ENCODE peak calls at places on chromosomes 3 and 15, in nine cellular contexts. One of them, this sample, is unnamed.

GRCh38 chr3:45182915-45183881 is 37.0 kb upstream of the CDCP1 start:
- DNase-seq in aorta: no peak
- DNase-seq in stimulated activated CD8-positive, alpha-beta memory T cell treated with anti-CD3 and anti-CD28 coated beads, Interleukin-7, amount 100 ng/mL, for 24 hours: no peak
- DNase-seq in right atrium auricular region: no peak
- DNase-seq in globus pallidus: no peak
- DNase-seq in AML-193: no peak
- DNase-seq in Daoy: peak; percentile 70
- DNase-seq in stimulated activated CD4-positive, alpha-beta T cell treated with anti-CD3 and anti-CD28 coated beads, Interleukin-1b, Interleukin-23, amount 100 ng/mL, for 4 hours: no peak
- DNase-seq in NCI-H1092: no peak
- DNase-seq in this sample: no peak

GRCh38 chr3:154334973-154335420 is 10.7 kb upstream of the DHX36 start:
- DNase-seq in aorta: no peak
- DNase-seq in stimulated activated CD8-positive, alpha-beta memory T cell treated with anti-CD3 and anti-CD28 coated beads, Interleukin-7, amount 100 ng/mL, for 24 hours: no peak
- DNase-seq in right atrium auricular region: no peak
- DNase-seq in globus pallidus: peak; percentile 17
- DNase-seq in AML-193: peak; percentile 66
- DNase-seq in Daoy: peak; percentile 13
- DNase-seq in stimulated activated CD4-positive, alpha-beta T cell treated with anti-CD3 and anti-CD28 coated beads, Interleukin-1b, Interleukin-23, amount 100 ng/mL, for 4 hours: no peak
- DNase-seq in NCI-H1092: no peak
- DNase-seq in this sample: peak; percentile 3

GRCh38 chr3:112101946-112102345 is 15.8 kb downstream of the C3orf52 start:
- DNase-seq in aorta: no peak
- DNase-seq in stimulated activated CD8-positive, alpha-beta memory T cell treated with anti-CD3 and anti-CD28 coated beads, Interleukin-7, amount 100 ng/mL, for 24 hours: no peak
- DNase-seq in right atrium auricular region: no peak
- DNase-seq in globus pallidus: no peak
- DNase-seq in AML-193: no peak
- DNase-seq in Daoy: peak; percentile 95
- DNase-seq in stimulated activated CD4-positive, alpha-beta T cell treated with anti-CD3 and anti-CD28 coated beads, Interleukin-1b, Interleukin-23, amount 100 ng/mL, for 4 hours: no peak
- DNase-seq in NCI-H1092: no peak
- DNase-seq in this sample: no peak

GRCh38 chr3:141525813-141526212 is 39.0 kb downstream of the RASA2 start:
- DNase-seq in aorta: no peak
- DNase-seq in stimulated activated CD8-positive, alpha-beta memory T cell treated with anti-CD3 and anti-CD28 coated beads, Interleukin-7, amount 100 ng/mL, for 24 hours: no peak
- DNase-seq in right atrium auricular region: no peak
- DNase-seq in globus pallidus: no peak
- DNase-seq in AML-193: no peak
- DNase-seq in Daoy: no peak
- DNase-seq in stimulated activated CD4-positive, alpha-beta T cell treated with anti-CD3 and anti-CD28 coated beads, Interleukin-1b, Interleukin-23, amount 100 ng/mL, for 4 hours: no peak
- DNase-seq in NCI-H1092: no peak
- DNase-seq in this sample: no peak

GRCh38 chr3:52730681-52731080 is 24.8 kb downstream of the SPCS1 start:
- DNase-seq in aorta: no peak
- DNase-seq in stimulated activated CD8-positive, alpha-beta memory T cell treated with anti-CD3 and anti-CD28 coated beads, Interleukin-7, amount 100 ng/mL, for 24 hours: no peak
- DNase-seq in right atrium auricular region: no peak
- DNase-seq in globus pallidus: no peak
- DNase-seq in AML-193: no peak
- DNase-seq in Daoy: no peak
- DNase-seq in stimulated activated CD4-positive, alpha-beta T cell treated with anti-CD3 and anti-CD28 coated beads, Interleukin-1b, Interleukin-23, amount 100 ng/mL, for 4 hours: no peak
- DNase-seq in NCI-H1092: no peak
- DNase-seq in this sample: no peak

GRCh38 chr15:60674704-60675405 is 195.9 kb upstream of the ICE2 start:
- DNase-seq in aorta: no peak
- DNase-seq in stimulated activated CD8-positive, alpha-beta memory T cell treated with anti-CD3 and anti-CD28 coated beads, Interleukin-7, amount 100 ng/mL, for 24 hours: no peak
- DNase-seq in right atrium auricular region: no peak
- DNase-seq in globus pallidus: no peak
- DNase-seq in AML-193: no peak
- DNase-seq in Daoy: no peak
- DNase-seq in stimulated activated CD4-positive, alpha-beta T cell treated with anti-CD3 and anti-CD28 coated beads, Interleukin-1b, Interleukin-23, amount 100 ng/mL, for 4 hours: no peak
- DNase-seq in NCI-H1092: no peak
- DNase-seq in this sample: no peak

GRCh38 chr3:66297260-66297863 is 76.6 kb downstream of the SLC25A26 start:
- DNase-seq in aorta: no peak
- DNase-seq in stimulated activated CD8-positive, alpha-beta memory T cell treated with anti-CD3 and anti-CD28 coated beads, Interleukin-7, amount 100 ng/mL, for 24 hours: no peak
- DNase-seq in right atrium auricular region: no peak
- DNase-seq in globus pallidus: no peak
- DNase-seq in AML-193: no peak
- DNase-seq in Daoy: no peak
- DNase-seq in stimulated activated CD4-positive, alpha-beta T cell treated with anti-CD3 and anti-CD28 coated beads, Interleukin-1b, Interleukin-23, amount 100 ng/mL, for 4 hours: no peak
- DNase-seq in NCI-H1092: no peak
- DNase-seq in this sample: no peak

GRCh38 chr3:171155122-171155700 is 128.7 kb upstream of the SLC2A2 start:
- DNase-seq in aorta: no peak
- DNase-seq in stimulated activated CD8-positive, alpha-beta memory T cell treated with anti-CD3 and anti-CD28 coated beads, Interleukin-7, amount 100 ng/mL, for 24 hours: no peak
- DNase-seq in right atrium auricular region: no peak
- DNase-seq in globus pallidus: peak; percentile 21
- DNase-seq in AML-193: no peak
- DNase-seq in Daoy: no peak
- DNase-seq in stimulated activated CD4-positive, alpha-beta T cell treated with anti-CD3 and anti-CD28 coated beads, Interleukin-1b, Interleukin-23, amount 100 ng/mL, for 4 hours: no peak
- DNase-seq in NCI-H1092: no peak
- DNase-seq in this sample: no peak

GRCh38 chr3:169458323-169458722 is 205.2 kb downstream of the MECOM start:
- DNase-seq in aorta: no peak
- DNase-seq in stimulated activated CD8-positive, alpha-beta memory T cell treated with anti-CD3 and anti-CD28 coated beads, Interleukin-7, amount 100 ng/mL, for 24 hours: no peak
- DNase-seq in right atrium auricular region: peak; percentile 77
- DNase-seq in globus pallidus: no peak
- DNase-seq in AML-193: no peak
- DNase-seq in Daoy: no peak
- DNase-seq in stimulated activated CD4-positive, alpha-beta T cell treated with anti-CD3 and anti-CD28 coated beads, Interleukin-1b, Interleukin-23, amount 100 ng/mL, for 4 hours: no peak
- DNase-seq in NCI-H1092: no peak
- DNase-seq in this sample: no peak

GRCh38 chr3:111252795-111253194 is 181.2 kb downstream of the NECTIN3 start:
- DNase-seq in aorta: no peak
- DNase-seq in stimulated activated CD8-positive, alpha-beta memory T cell treated with anti-CD3 and anti-CD28 coated beads, Interleukin-7, amount 100 ng/mL, for 24 hours: no peak
- DNase-seq in right atrium auricular region: no peak
- DNase-seq in globus pallidus: peak; percentile 60
- DNase-seq in AML-193: no peak
- DNase-seq in Daoy: peak; percentile 15
- DNase-seq in stimulated activated CD4-positive, alpha-beta T cell treated with anti-CD3 and anti-CD28 coated beads, Interleukin-1b, Interleukin-23, amount 100 ng/mL, for 4 hours: no peak
- DNase-seq in NCI-H1092: no peak
- DNase-seq in this sample: no peak

GRCh38 chr15:63323798-63324651 is 46.6 kb downstream of the APH1B start:
- DNase-seq in aorta: no peak
- DNase-seq in stimulated activated CD8-positive, alpha-beta memory T cell treated with anti-CD3 and anti-CD28 coated beads, Interleukin-7, amount 100 ng/mL, for 24 hours: no peak
- DNase-seq in right atrium auricular region: no peak
- DNase-seq in globus pallidus: peak; percentile 24
- DNase-seq in AML-193: no peak
- DNase-seq in Daoy: no peak
- DNase-seq in stimulated activated CD4-positive, alpha-beta T cell treated with anti-CD3 and anti-CD28 coated beads, Interleukin-1b, Interleukin-23, amount 100 ng/mL, for 4 hours: no peak
- DNase-seq in NCI-H1092: no peak
- DNase-seq in this sample: no peak

GRCh38 chr3:11494131-11494916 is 149.4 kb downstream of the VGLL4 start:
- DNase-seq in aorta: no peak
- DNase-seq in stimulated activated CD8-positive, alpha-beta memory T cell treated with anti-CD3 and anti-CD28 coated beads, Interleukin-7, amount 100 ng/mL, for 24 hours: no peak
- DNase-seq in right atrium auricular region: no peak
- DNase-seq in globus pallidus: no peak
- DNase-seq in AML-193: no peak
- DNase-seq in Daoy: no peak
- DNase-seq in stimulated activated CD4-positive, alpha-beta T cell treated with anti-CD3 and anti-CD28 coated beads, Interleukin-1b, Interleukin-23, amount 100 ng/mL, for 4 hours: no peak
- DNase-seq in NCI-H1092: no peak
- DNase-seq in this sample: no peak